ENCODE peak calls at places on chromosome 3, in four cellular contexts. One of them, this sample, is unnamed.

GRCh38 chr3:139982404-139982803 is 47.4 kb downstream of the CLSTN2 start:
- DNase-seq in A549: no peak
- DNase-seq in GM12878: no peak
- DNase-seq in SK-N-SH: peak
- DNase-seq in this sample: no peak

GRCh38 chr3:9009976-9010545 is 46.8 kb upstream of the RAD18 start:
- DNase-seq in A549: no peak
- DNase-seq in GM12878: no peak
- DNase-seq in SK-N-SH: no peak
- DNase-seq in this sample: no peak

GRCh38 chr3:36332139-36332538 is 48.2 kb upstream of the STAC start:
- DNase-seq in A549: no peak
- DNase-seq in GM12878: no peak
- DNase-seq in SK-N-SH: no peak
- DNase-seq in this sample: no peak

GRCh38 chr3:188901671-188902331 is 270.0 kb upstream of the TPRG1 start:
- DNase-seq in A549: no peak
- DNase-seq in GM12878: no peak
- DNase-seq in SK-N-SH: no peak
- DNase-seq in this sample: no peak

GRCh38 chr3:34669490-34669889 is 871.1 kb downstream of the PDCD6IP start:
- DNase-seq in A549: no peak
- DNase-seq in GM12878: no peak
- DNase-seq in SK-N-SH: no peak
- DNase-seq in this sample: no peak

GRCh38 chr3:12681089-12681488 is 17.2 kb upstream of the RAF1 start:
- DNase-seq in A549: no peak
- DNase-seq in GM12878: no peak
- DNase-seq in SK-N-SH: no peak
- DNase-seq in this sample: no peak

GRCh38 chr3:129506272-129506742 is 22.1 kb upstream of the RHO start:
- DNase-seq in A549: no peak
- DNase-seq in GM12878: no peak
- DNase-seq in SK-N-SH: peak
- DNase-seq in this sample: no peak

GRCh38 chr3:96813134-96813819 is 1.1 kb upstream of the EPHA6 start:
- DNase-seq in A549: peak
- DNase-seq in GM12878: peak
- DNase-seq in SK-N-SH: peak
- DNase-seq in this sample: peak

GRCh38 chr3:14482271-14482721 is 57.8 kb downstream of the GRIP2 start:
- DNase-seq in A549: no peak
- DNase-seq in GM12878: no peak
- DNase-seq in SK-N-SH: no peak
- DNase-seq in this sample: no peak

GRCh38 chr3:180135101-180135500 is 98.4 kb upstream of the PEX5L start:
- DNase-seq in A549: no peak
- DNase-seq in GM12878: no peak
- DNase-seq in SK-N-SH: no peak
- DNase-seq in this sample: no peak

GRCh38 chr3:132378846-132379245 is 38.5 kb upstream of the DNAJC13 start:
- DNase-seq in A549: no peak
- DNase-seq in GM12878: no peak
- DNase-seq in SK-N-SH: no peak
- DNase-seq in this sample: no peak

GRCh38 chr3:79202471-79203143 is 565.2 kb downstream of the ROBO1 start:
- DNase-seq in A549: no peak
- DNase-seq in GM12878: no peak
- DNase-seq in SK-N-SH: no peak
- DNase-seq in this sample: no peak

DNA sequence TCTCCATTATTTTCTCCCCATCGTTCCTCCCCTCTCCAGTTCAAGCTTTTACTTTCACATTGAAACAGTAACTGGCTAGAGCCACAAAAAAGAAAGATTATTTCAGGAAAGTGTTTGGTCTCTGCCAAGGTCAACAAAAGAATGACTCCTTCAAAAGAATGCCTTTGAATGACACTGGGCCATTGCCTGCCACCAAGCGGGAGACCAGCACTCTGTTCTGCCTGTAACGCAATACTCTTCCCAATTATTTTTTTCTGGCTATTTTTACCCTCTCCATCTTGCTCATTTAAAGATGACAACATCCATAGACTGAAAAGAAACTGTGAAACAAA is 37.3 kb downstream of the EHHADH start:
- DNase-seq in A549: no peak
- DNase-seq in GM12878: no peak
- DNase-seq in SK-N-SH: no peak
- DNase-seq in this sample: peak
- TF ChIP-seq RAD21 in A549: no peak
- TF ChIP-seq RAD21 in GM12878: no peak
- TF ChIP-seq RAD21 in SK-N-SH: no peak
- TF ChIP-seq RAD21 in this sample: no peak

DNA sequence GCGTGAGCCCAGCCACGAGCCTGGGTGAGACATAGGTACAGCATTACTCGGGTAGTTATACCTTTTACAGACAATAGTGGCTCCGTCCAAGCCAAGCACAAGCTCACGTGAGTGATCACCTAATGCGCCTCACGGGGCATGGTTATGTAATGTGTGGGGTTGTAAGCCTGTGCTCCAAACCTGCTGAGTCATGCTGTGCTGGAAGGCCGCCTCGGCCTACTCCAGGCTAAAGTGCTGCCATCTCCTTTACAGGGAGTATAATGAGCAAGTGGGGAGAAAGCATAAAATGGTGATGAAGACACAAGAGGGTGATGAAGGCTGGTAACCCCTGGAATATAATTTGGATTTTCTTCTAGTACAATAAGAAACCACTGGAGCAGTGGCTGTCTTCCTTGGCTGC is 175.8 kb upstream of the STT3B start:
- DNase-seq in A549: no peak
- DNase-seq in GM12878: no peak
- DNase-seq in SK-N-SH: no peak
- DNase-seq in this sample: no peak
- TF ChIP-seq PBX3 in A549: no peak
- TF ChIP-seq PBX3 in GM12878: no peak
- TF ChIP-seq PBX3 in SK-N-SH: no peak
- TF ChIP-seq PBX3 in this sample: no peak

DNA sequence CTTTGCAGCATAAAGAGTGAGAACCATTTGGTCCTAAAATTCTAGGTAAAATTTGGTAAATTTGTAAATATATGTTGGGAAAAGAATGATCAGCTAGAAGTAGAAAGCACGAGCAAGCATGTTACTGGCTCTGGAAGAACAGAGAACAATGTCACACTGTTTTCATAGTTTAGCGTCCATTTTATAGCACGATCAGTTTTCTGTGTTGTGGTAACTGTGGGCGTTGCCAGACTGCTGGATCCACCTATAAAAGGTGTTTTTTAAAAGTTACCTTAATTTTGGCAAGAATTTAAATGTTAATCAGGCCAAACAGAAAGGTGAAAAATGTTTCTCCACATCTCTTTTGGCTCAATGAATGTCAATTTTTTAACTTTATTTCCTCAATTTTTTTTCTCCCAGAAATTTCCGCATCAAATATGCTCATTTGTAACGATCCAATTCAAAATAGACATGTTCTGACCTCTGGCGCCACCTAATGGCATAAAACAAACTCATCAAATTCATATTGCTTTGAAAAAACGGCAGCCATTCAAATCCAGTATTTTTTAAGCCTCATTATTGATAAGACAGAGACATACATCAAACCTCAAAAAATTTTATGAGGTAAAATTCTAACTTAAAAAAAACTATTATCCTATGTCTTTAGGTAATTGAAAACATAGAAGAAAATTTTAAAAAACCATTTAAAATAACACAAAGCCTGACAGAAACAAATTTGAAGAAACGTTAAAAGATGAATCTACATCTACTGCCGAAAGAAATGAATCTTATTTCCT is 5.5 kb upstream of the GP5 start:
- DNase-seq in A549: no peak
- DNase-seq in GM12878: no peak
- DNase-seq in SK-N-SH: no peak
- DNase-seq in this sample: peak
- TF ChIP-seq RAD21 in A549: peak
- TF ChIP-seq RAD21 in GM12878: peak
- TF ChIP-seq RAD21 in SK-N-SH: peak
- TF ChIP-seq RAD21 in this sample: peak

GRCh38 chr3:25910997-25911396 is 121.1 kb downstream of the OXSM start:
- DNase-seq in A549: no peak
- DNase-seq in GM12878: no peak
- DNase-seq in SK-N-SH: no peak
- DNase-seq in this sample: peak
- TF ChIP-seq PBX3 in A549: no peak
- TF ChIP-seq PBX3 in GM12878: no peak
- TF ChIP-seq PBX3 in SK-N-SH: no peak
- TF ChIP-seq PBX3 in this sample: no peak

DNA sequence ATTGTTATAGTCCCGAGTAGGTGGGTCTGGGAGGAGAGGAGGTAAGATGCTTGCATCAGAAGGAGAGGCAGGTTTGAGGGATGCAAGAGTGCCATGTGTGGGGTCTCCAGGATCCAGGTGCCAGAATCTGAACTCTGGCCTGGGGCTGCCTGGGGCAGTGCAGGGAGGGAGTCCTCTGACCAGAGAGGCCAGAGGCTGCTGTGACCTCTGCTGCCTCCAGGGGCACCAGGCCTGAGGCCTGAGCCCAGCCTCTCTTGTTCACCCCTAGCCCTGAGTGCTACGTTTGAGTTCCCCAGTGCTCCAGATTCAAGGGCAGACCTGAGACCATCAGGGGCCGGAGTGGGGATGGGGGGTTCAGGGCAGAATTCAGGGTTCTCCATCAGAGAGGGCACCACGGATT is 7.4 kb downstream of the SLC38A3 start:
- DNase-seq in A549: no peak
- DNase-seq in GM12878: no peak
- DNase-seq in SK-N-SH: no peak
- DNase-seq in this sample: no peak
- TF ChIP-seq RAD21 in A549: no peak
- TF ChIP-seq RAD21 in GM12878: no peak
- TF ChIP-seq RAD21 in SK-N-SH: no peak
- TF ChIP-seq RAD21 in this sample: peak

This sample was measured in HepG2.